ENCODE peak calls at places on chromosome 10, in eight cellular contexts. One of them, this sample, is unnamed.

GRCh38 chr10:106711313-106711906 is 453.1 kb downstream of the SORCS1 start:
- DNase-seq in fibroblast of the aortic adventitia: no peak
- DNase-seq in HEK293T: peak; percentile 78
- DNase-seq in Daoy: peak; percentile 2
- DNase-seq in germinal center: peak; percentile 34
- DNase-seq in C1 segment of cervical spinal cord: no peak
- DNase-seq in stimulated activated CD4-positive, alpha-beta T cell treated with anti-CD3 and anti-CD28 coated beads, Interleukin-1b, Interleukin-23, amount 100 ng/mL, for 48 hours: peak; percentile 47
- DNase-seq in fibroblast of pulmonary artery: peak; percentile 22
- DNase-seq in this sample: peak; percentile 17

GRCh38 chr10:4429538-4429937 is 396.5 kb upstream of the AKR1E2 start:
- DNase-seq in germinal center: no peak
- DNase-seq in fibroblast of pulmonary artery: peak; percentile 2
- DNase-seq in Daoy: no peak
- DNase-seq in stimulated activated CD4-positive, alpha-beta T cell treated with anti-CD3 and anti-CD28 coated beads, Interleukin-1b, Interleukin-23, amount 100 ng/mL, for 48 hours: no peak
- DNase-seq in fibroblast of the aortic adventitia: no peak
- DNase-seq in C1 segment of cervical spinal cord: no peak
- DNase-seq in HEK293T: no peak
- DNase-seq in this sample: no peak

GRCh38 chr10:44260286-44260928 is 124.5 kb downstream of the CXCL12 start:
- DNase-seq in germinal center: no peak
- DNase-seq in fibroblast of pulmonary artery: no peak
- DNase-seq in Daoy: peak; percentile 62
- DNase-seq in HEK293T: no peak
- DNase-seq in stimulated activated CD4-positive, alpha-beta T cell treated with anti-CD3 and anti-CD28 coated beads, Interleukin-1b, Interleukin-23, amount 100 ng/mL, for 48 hours: no peak
- DNase-seq in fibroblast of the aortic adventitia: no peak
- DNase-seq in C1 segment of cervical spinal cord: no peak
- DNase-seq in this sample: no peak

GRCh38 chr10:28988980-28989379 is 299.9 kb upstream of the LYZL1 start:
- DNase-seq in fibroblast of the aortic adventitia: no peak
- DNase-seq in C1 segment of cervical spinal cord: no peak
- DNase-seq in fibroblast of pulmonary artery: no peak
- DNase-seq in Daoy: no peak
- DNase-seq in germinal center: no peak
- DNase-seq in HEK293T: no peak
- DNase-seq in stimulated activated CD4-positive, alpha-beta T cell treated with anti-CD3 and anti-CD28 coated beads, Interleukin-1b, Interleukin-23, amount 100 ng/mL, for 48 hours: no peak
- DNase-seq in this sample: no peak

GRCh38 chr10:127679642-127680255 is 57.2 kb upstream of the FOXI2 start:
- DNase-seq in germinal center: no peak
- DNase-seq in stimulated activated CD4-positive, alpha-beta T cell treated with anti-CD3 and anti-CD28 coated beads, Interleukin-1b, Interleukin-23, amount 100 ng/mL, for 48 hours: no peak
- DNase-seq in fibroblast of pulmonary artery: no peak
- DNase-seq in HEK293T: no peak
- DNase-seq in Daoy: no peak
- DNase-seq in fibroblast of the aortic adventitia: no peak
- DNase-seq in C1 segment of cervical spinal cord: no peak
- DNase-seq in this sample: no peak

GRCh38 chr10:126904807-126905686 is at the start of gene DOCK1:
- DNase-seq in HEK293T: peak; percentile 86
- DNase-seq in fibroblast of the aortic adventitia: peak; percentile 61
- DNase-seq in stimulated activated CD4-positive, alpha-beta T cell treated with anti-CD3 and anti-CD28 coated beads, Interleukin-1b, Interleukin-23, amount 100 ng/mL, for 48 hours: peak; percentile 10
- DNase-seq in fibroblast of pulmonary artery: peak; percentile 73
- DNase-seq in germinal center: peak; percentile 4
- DNase-seq in C1 segment of cervical spinal cord: no peak
- DNase-seq in Daoy: peak; percentile 81
- DNase-seq in this sample: no peak

GRCh38 chr10:132497788-132498561 is 39.6 kb upstream of the INPP5A start:
- DNase-seq in fibroblast of pulmonary artery: no peak
- DNase-seq in germinal center: no peak
- DNase-seq in fibroblast of the aortic adventitia: no peak
- DNase-seq in HEK293T: no peak
- DNase-seq in C1 segment of cervical spinal cord: no peak
- DNase-seq in Daoy: no peak
- DNase-seq in stimulated activated CD4-positive, alpha-beta T cell treated with anti-CD3 and anti-CD28 coated beads, Interleukin-1b, Interleukin-23, amount 100 ng/mL, for 48 hours: no peak
- DNase-seq in this sample: no peak

GRCh38 chr10:81817611-81818160 is 57.3 kb upstream of the NRG3 start:
- DNase-seq in Daoy: no peak
- DNase-seq in fibroblast of the aortic adventitia: no peak
- DNase-seq in C1 segment of cervical spinal cord: no peak
- DNase-seq in stimulated activated CD4-positive, alpha-beta T cell treated with anti-CD3 and anti-CD28 coated beads, Interleukin-1b, Interleukin-23, amount 100 ng/mL, for 48 hours: no peak
- DNase-seq in HEK293T: no peak
- DNase-seq in germinal center: no peak
- DNase-seq in fibroblast of pulmonary artery: no peak
- DNase-seq in this sample: no peak

GRCh38 chr10:8628351-8628750 is 573.9 kb downstream of the GATA3 start:
- DNase-seq in C1 segment of cervical spinal cord: no peak
- DNase-seq in fibroblast of the aortic adventitia: no peak
- DNase-seq in germinal center: no peak
- DNase-seq in stimulated activated CD4-positive, alpha-beta T cell treated with anti-CD3 and anti-CD28 coated beads, Interleukin-1b, Interleukin-23, amount 100 ng/mL, for 48 hours: no peak
- DNase-seq in fibroblast of pulmonary artery: no peak
- DNase-seq in Daoy: peak; percentile 13
- DNase-seq in HEK293T: no peak
- DNase-seq in this sample: peak; percentile 13

GRCh38 chr10:26725837-26726727 is 28.6 kb downstream of the PDSS1 start:
- DNase-seq in germinal center: peak; percentile 71
- DNase-seq in stimulated activated CD4-positive, alpha-beta T cell treated with anti-CD3 and anti-CD28 coated beads, Interleukin-1b, Interleukin-23, amount 100 ng/mL, for 48 hours: no peak
- DNase-seq in Daoy: peak; percentile 50
- DNase-seq in C1 segment of cervical spinal cord: no peak
- DNase-seq in HEK293T: peak; percentile 62
- DNase-seq in fibroblast of the aortic adventitia: peak; percentile 85
- DNase-seq in fibroblast of pulmonary artery: peak; percentile 79
- DNase-seq in this sample: peak; percentile 24

GRCh38 chr10:71217266-71218045 is 5.1 kb downstream of the UNC5B start:
- DNase-seq in C1 segment of cervical spinal cord: no peak
- DNase-seq in fibroblast of the aortic adventitia: no peak
- DNase-seq in HEK293T: peak; percentile 41
- DNase-seq in Daoy: peak; percentile 47
- DNase-seq in germinal center: no peak
- DNase-seq in stimulated activated CD4-positive, alpha-beta T cell treated with anti-CD3 and anti-CD28 coated beads, Interleukin-1b, Interleukin-23, amount 100 ng/mL, for 48 hours: no peak
- DNase-seq in fibroblast of pulmonary artery: no peak
- DNase-seq in this sample: no peak

GRCh38 chr10:128062331-128062730 is 63.9 kb downstream of the MKI67 start:
- DNase-seq in germinal center: no peak
- DNase-seq in fibroblast of the aortic adventitia: no peak
- DNase-seq in Daoy: no peak
- DNase-seq in HEK293T: no peak
- DNase-seq in C1 segment of cervical spinal cord: no peak
- DNase-seq in fibroblast of pulmonary artery: no peak
- DNase-seq in stimulated activated CD4-positive, alpha-beta T cell treated with anti-CD3 and anti-CD28 coated beads, Interleukin-1b, Interleukin-23, amount 100 ng/mL, for 48 hours: no peak
- DNase-seq in this sample: no peak

GRCh38 chr10:72255977-72256729 is 17.6 kb upstream of the DDIT4 start:
- DNase-seq in fibroblast of pulmonary artery: no peak
- DNase-seq in C1 segment of cervical spinal cord: no peak
- DNase-seq in Daoy: no peak
- DNase-seq in stimulated activated CD4-positive, alpha-beta T cell treated with anti-CD3 and anti-CD28 coated beads, Interleukin-1b, Interleukin-23, amount 100 ng/mL, for 48 hours: no peak
- DNase-seq in fibroblast of the aortic adventitia: no peak
- DNase-seq in HEK293T: no peak
- DNase-seq in germinal center: no peak
- DNase-seq in this sample: no peak

GRCh38 chr10:59265140-59265539 is 88.7 kb downstream of the PHYHIPL start:
- DNase-seq in HEK293T: peak; percentile 26
- DNase-seq in germinal center: no peak
- DNase-seq in Daoy: no peak
- DNase-seq in fibroblast of pulmonary artery: no peak
- DNase-seq in stimulated activated CD4-positive, alpha-beta T cell treated with anti-CD3 and anti-CD28 coated beads, Interleukin-1b, Interleukin-23, amount 100 ng/mL, for 48 hours: no peak
- DNase-seq in C1 segment of cervical spinal cord: no peak
- DNase-seq in fibroblast of the aortic adventitia: no peak
- DNase-seq in this sample: no peak

GRCh38 chr10:120805014-120805805 is 46.0 kb upstream of the WDR11 start:
- DNase-seq in C1 segment of cervical spinal cord: no peak
- DNase-seq in HEK293T: no peak
- DNase-seq in fibroblast of the aortic adventitia: no peak
- DNase-seq in Daoy: no peak
- DNase-seq in stimulated activated CD4-positive, alpha-beta T cell treated with anti-CD3 and anti-CD28 coated beads, Interleukin-1b, Interleukin-23, amount 100 ng/mL, for 48 hours: no peak
- DNase-seq in fibroblast of pulmonary artery: no peak
- DNase-seq in germinal center: no peak
- DNase-seq in this sample: no peak

GRCh38 chr10:102752934-102753664 is 9.4 kb downstream of the WBP1L start:
- DNase-seq in HEK293T: peak; percentile 63
- DNase-seq in fibroblast of the aortic adventitia: peak; percentile 90
- DNase-seq in Daoy: peak; percentile 47
- DNase-seq in stimulated activated CD4-positive, alpha-beta T cell treated with anti-CD3 and anti-CD28 coated beads, Interleukin-1b, Interleukin-23, amount 100 ng/mL, for 48 hours: no peak
- DNase-seq in germinal center: peak; percentile 21
- DNase-seq in fibroblast of pulmonary artery: peak; percentile 86
- DNase-seq in C1 segment of cervical spinal cord: no peak
- DNase-seq in this sample: no peak

GRCh38 chr10:16545126-16545736 is 23.6 kb upstream of the C1QL3 start:
- DNase-seq in C1 segment of cervical spinal cord: no peak
- DNase-seq in fibroblast of the aortic adventitia: peak; percentile 56
- DNase-seq in HEK293T: peak; percentile 62
- DNase-seq in fibroblast of pulmonary artery: peak; percentile 62
- DNase-seq in germinal center: peak; percentile 51
- DNase-seq in stimulated activated CD4-positive, alpha-beta T cell treated with anti-CD3 and anti-CD28 coated beads, Interleukin-1b, Interleukin-23, amount 100 ng/mL, for 48 hours: no peak
- DNase-seq in Daoy: peak; percentile 24
- DNase-seq in this sample: peak; percentile 22

GRCh38 chr10:131212763-131213325 is 98.7 kb downstream of the TCERG1L start:
- DNase-seq in germinal center: no peak
- DNase-seq in stimulated activated CD4-positive, alpha-beta T cell treated with anti-CD3 and anti-CD28 coated beads, Interleukin-1b, Interleukin-23, amount 100 ng/mL, for 48 hours: no peak
- DNase-seq in fibroblast of the aortic adventitia: no peak
- DNase-seq in Daoy: no peak
- DNase-seq in fibroblast of pulmonary artery: no peak
- DNase-seq in C1 segment of cervical spinal cord: no peak
- DNase-seq in HEK293T: no peak
- DNase-seq in this sample: no peak

GRCh38 chr10:47349516-47349915 is 1.4 kb downstream of the RBP3 start:
- DNase-seq in stimulated activated CD4-positive, alpha-beta T cell treated with anti-CD3 and anti-CD28 coated beads, Interleukin-1b, Interleukin-23, amount 100 ng/mL, for 48 hours: no peak
- DNase-seq in Daoy: no peak
- DNase-seq in fibroblast of the aortic adventitia: no peak
- DNase-seq in fibroblast of pulmonary artery: no peak
- DNase-seq in HEK293T: no peak
- DNase-seq in germinal center: no peak
- DNase-seq in C1 segment of cervical spinal cord: no peak
- DNase-seq in this sample: no peak

GRCh38 chr10:60465801-60466200 is 76.1 kb upstream of the ANK3 start:
- DNase-seq in fibroblast of pulmonary artery: peak; percentile 37
- DNase-seq in stimulated activated CD4-positive, alpha-beta T cell treated with anti-CD3 and anti-CD28 coated beads, Interleukin-1b, Interleukin-23, amount 100 ng/mL, for 48 hours: no peak
- DNase-seq in Daoy: no peak
- DNase-seq in germinal center: no peak
- DNase-seq in HEK293T: no peak
- DNase-seq in fibroblast of the aortic adventitia: peak; percentile 57
- DNase-seq in C1 segment of cervical spinal cord: no peak
- DNase-seq in this sample: no peak

GRCh38 chr10:110447886-110448285 is 49.8 kb upstream of the DUSP5 start:
- DNase-seq in Daoy: no peak
- DNase-seq in fibroblast of pulmonary artery: no peak
- DNase-seq in HEK293T: no peak
- DNase-seq in fibroblast of the aortic adventitia: no peak
- DNase-seq in C1 segment of cervical spinal cord: no peak
- DNase-seq in stimulated activated CD4-positive, alpha-beta T cell treated with anti-CD3 and anti-CD28 coated beads, Interleukin-1b, Interleukin-23, amount 100 ng/mL, for 48 hours: no peak
- DNase-seq in germinal center: no peak
- DNase-seq in this sample: no peak

GRCh38 chr10:34176351-34176750 is 638.7 kb downstream of the PARD3 start:
- DNase-seq in fibroblast of pulmonary artery: no peak
- DNase-seq in fibroblast of the aortic adventitia: no peak
- DNase-seq in HEK293T: no peak
- DNase-seq in Daoy: no peak
- DNase-seq in stimulated activated CD4-positive, alpha-beta T cell treated with anti-CD3 and anti-CD28 coated beads, Interleukin-1b, Interleukin-23, amount 100 ng/mL, for 48 hours: no peak
- DNase-seq in C1 segment of cervical spinal cord: no peak
- DNase-seq in germinal center: no peak
- DNase-seq in this sample: no peak

GRCh38 chr10:21292763-21293517 is 232.5 kb downstream of the SKIDA1 start:
- DNase-seq in Daoy: peak; percentile 94
- DNase-seq in fibroblast of the aortic adventitia: peak; percentile 99
- DNase-seq in stimulated activated CD4-positive, alpha-beta T cell treated with anti-CD3 and anti-CD28 coated beads, Interleukin-1b, Interleukin-23, amount 100 ng/mL, for 48 hours: no peak
- DNase-seq in fibroblast of pulmonary artery: peak; percentile 99
- DNase-seq in germinal center: no peak
- DNase-seq in C1 segment of cervical spinal cord: peak; percentile 2
- DNase-seq in HEK293T: peak; percentile 54
- DNase-seq in this sample: no peak

GRCh38 chr10:111273635-111274034 is 196.8 kb downstream of the ADRA2A start:
- DNase-seq in HEK293T: no peak
- DNase-seq in fibroblast of the aortic adventitia: no peak
- DNase-seq in fibroblast of pulmonary artery: no peak
- DNase-seq in Daoy: no peak
- DNase-seq in C1 segment of cervical spinal cord: no peak
- DNase-seq in germinal center: no peak
- DNase-seq in stimulated activated CD4-positive, alpha-beta T cell treated with anti-CD3 and anti-CD28 coated beads, Interleukin-1b, Interleukin-23, amount 100 ng/mL, for 48 hours: no peak
- DNase-seq in this sample: no peak

GRCh38 chr10:86100581-86101061 is 266.0 kb downstream of the GRID1 start:
- DNase-seq in fibroblast of pulmonary artery: peak; percentile 9
- DNase-seq in HEK293T: peak; percentile 61
- DNase-seq in stimulated activated CD4-positive, alpha-beta T cell treated with anti-CD3 and anti-CD28 coated beads, Interleukin-1b, Interleukin-23, amount 100 ng/mL, for 48 hours: no peak
- DNase-seq in fibroblast of the aortic adventitia: peak; percentile 1
- DNase-seq in Daoy: no peak
- DNase-seq in germinal center: peak; percentile 60
- DNase-seq in C1 segment of cervical spinal cord: no peak
- DNase-seq in this sample: no peak

GRCh38 chr10:89074120-89074519 is 83.5 kb downstream of the FAS start:
- DNase-seq in germinal center: no peak
- DNase-seq in C1 segment of cervical spinal cord: no peak
- DNase-seq in fibroblast of pulmonary artery: peak; percentile 82
- DNase-seq in fibroblast of the aortic adventitia: peak; percentile 90
- DNase-seq in Daoy: no peak
- DNase-seq in stimulated activated CD4-positive, alpha-beta T cell treated with anti-CD3 and anti-CD28 coated beads, Interleukin-1b, Interleukin-23, amount 100 ng/mL, for 48 hours: no peak
- DNase-seq in HEK293T: no peak
- DNase-seq in this sample: no peak

GRCh38 chr10:69902835-69903535 is 101.3 kb downstream of the COL13A1 start:
- DNase-seq in fibroblast of the aortic adventitia: peak; percentile 21
- DNase-seq in C1 segment of cervical spinal cord: no peak
- DNase-seq in germinal center: no peak
- DNase-seq in Daoy: no peak
- DNase-seq in stimulated activated CD4-positive, alpha-beta T cell treated with anti-CD3 and anti-CD28 coated beads, Interleukin-1b, Interleukin-23, amount 100 ng/mL, for 48 hours: no peak
- DNase-seq in fibroblast of pulmonary artery: no peak
- DNase-seq in HEK293T: no peak
- DNase-seq in this sample: no peak

GRCh38 chr10:115801987-115802386 is 471.0 kb downstream of the GFRA1 start:
- DNase-seq in fibroblast of the aortic adventitia: no peak
- DNase-seq in stimulated activated CD4-positive, alpha-beta T cell treated with anti-CD3 and anti-CD28 coated beads, Interleukin-1b, Interleukin-23, amount 100 ng/mL, for 48 hours: no peak
- DNase-seq in HEK293T: no peak
- DNase-seq in germinal center: no peak
- DNase-seq in Daoy: no peak
- DNase-seq in C1 segment of cervical spinal cord: no peak
- DNase-seq in fibroblast of pulmonary artery: no peak
- DNase-seq in this sample: no peak

GRCh38 chr10:89458760-89459159 is 44.4 kb downstream of the IFIT5 start:
- DNase-seq in C1 segment of cervical spinal cord: no peak
- DNase-seq in stimulated activated CD4-positive, alpha-beta T cell treated with anti-CD3 and anti-CD28 coated beads, Interleukin-1b, Interleukin-23, amount 100 ng/mL, for 48 hours: no peak
- DNase-seq in fibroblast of pulmonary artery: no peak
- DNase-seq in Daoy: no peak
- DNase-seq in germinal center: no peak
- DNase-seq in fibroblast of the aortic adventitia: peak; percentile 30
- DNase-seq in HEK293T: no peak
- DNase-seq in this sample: no peak

GRCh38 chr10:10499839-10500238 is 517.8 kb upstream of the CELF2 start:
- DNase-seq in stimulated activated CD4-positive, alpha-beta T cell treated with anti-CD3 and anti-CD28 coated beads, Interleukin-1b, Interleukin-23, amount 100 ng/mL, for 48 hours: no peak
- DNase-seq in germinal center: no peak
- DNase-seq in C1 segment of cervical spinal cord: no peak
- DNase-seq in fibroblast of pulmonary artery: peak; percentile 78
- DNase-seq in Daoy: no peak
- DNase-seq in HEK293T: no peak
- DNase-seq in fibroblast of the aortic adventitia: peak; percentile 52
- DNase-seq in this sample: no peak

GRCh38 chr10:53909791-53910190 is 891.2 kb downstream of the PCDH15 start:
- DNase-seq in germinal center: no peak
- DNase-seq in fibroblast of the aortic adventitia: no peak
- DNase-seq in C1 segment of cervical spinal cord: no peak
- DNase-seq in HEK293T: no peak
- DNase-seq in fibroblast of pulmonary artery: no peak
- DNase-seq in Daoy: no peak
- DNase-seq in stimulated activated CD4-positive, alpha-beta T cell treated with anti-CD3 and anti-CD28 coated beads, Interleukin-1b, Interleukin-23, amount 100 ng/mL, for 48 hours: no peak
- DNase-seq in this sample: no peak

GRCh38 chr10:103847909-103848468 is 7.4 kb downstream of the SH3PXD2A start:
- DNase-seq in fibroblast of pulmonary artery: no peak
- DNase-seq in HEK293T: peak; percentile 62
- DNase-seq in germinal center: no peak
- DNase-seq in stimulated activated CD4-positive, alpha-beta T cell treated with anti-CD3 and anti-CD28 coated beads, Interleukin-1b, Interleukin-23, amount 100 ng/mL, for 48 hours: peak; percentile 22
- DNase-seq in C1 segment of cervical spinal cord: no peak
- DNase-seq in Daoy: peak; percentile 17
- DNase-seq in fibroblast of the aortic adventitia: no peak
- DNase-seq in this sample: no peak

GRCh38 chr10:30637881-30638467 is 8.4 kb upstream of the LYZL2 start:
- DNase-seq in fibroblast of pulmonary artery: peak; percentile 86
- DNase-seq in C1 segment of cervical spinal cord: no peak
- DNase-seq in stimulated activated CD4-positive, alpha-beta T cell treated with anti-CD3 and anti-CD28 coated beads, Interleukin-1b, Interleukin-23, amount 100 ng/mL, for 48 hours: peak; percentile 30
- DNase-seq in Daoy: peak; percentile 84
- DNase-seq in fibroblast of the aortic adventitia: peak; percentile 86
- DNase-seq in germinal center: no peak
- DNase-seq in HEK293T: no peak
- DNase-seq in this sample: peak; percentile 59

GRCh38 chr10:85012305-85012704 is 683.9 kb downstream of the CCSER2 start:
- DNase-seq in Daoy: no peak
- DNase-seq in HEK293T: no peak
- DNase-seq in C1 segment of cervical spinal cord: no peak
- DNase-seq in fibroblast of pulmonary artery: no peak
- DNase-seq in stimulated activated CD4-positive, alpha-beta T cell treated with anti-CD3 and anti-CD28 coated beads, Interleukin-1b, Interleukin-23, amount 100 ng/mL, for 48 hours: no peak
- DNase-seq in germinal center: no peak
- DNase-seq in fibroblast of the aortic adventitia: no peak
- DNase-seq in this sample: no peak